ENCODE peak calls at places on chromosomes 12 and 14, in four cellular contexts. R is HepG2, J is H1, B is GM12878. G is an unnamed sample.

GRCh38 chr14:101330416-101331140 is 230.7 kb upstream of the DIO3 start:
- DNase-seq in R (peak; percentile 80), J (no peak), B (no peak), G (no peak)

GRCh38 chr14:23492618-23493272 is 23.2 kb downstream of the NGDN start:
- DNase-seq in R (peak; percentile 91), J (no peak), B (no peak), G (no peak)

GRCh38 chr12:13187399-13187798 is 9.1 kb upstream of the EMP1 start:
- DNase-seq in R (no peak), J (no peak), B (no peak), G (no peak)

GRCh38 chr12:121829250-121829918 is 25.6 kb downstream of the SETD1B start:
- DNase-seq in R (no peak), J (no peak), B (no peak), G (no peak)

GRCh38 chr12:73053903-73054302 is 781.7 kb downstream of the TRHDE start:
- DNase-seq in R (no peak), J (no peak), B (no peak), G (no peak)

GRCh38 chr12:12807970-12808702 is 5.0 kb upstream of the DDX47 start:
- DNase-seq in R (no peak), J (no peak), B (peak; percentile 80), G (no peak)

GRCh38 chr12:91367234-91367849 is 184.7 kb upstream of the DCN start:
- DNase-seq in R (peak; percentile 2), J (no peak), B (no peak), G (no peak)

GRCh38 chr12:2853626-2854025 is 3.2 kb downstream of the TEX52 start:
- DNase-seq in R (peak; percentile 48), J (peak; percentile 82), B (no peak), G (peak; percentile 99)

GRCh38 chr14:45426685-45427282 is 173.8 kb upstream of the MIS18BP1 start:
- DNase-seq in R (peak; percentile 49), J (peak; percentile 7), B (peak; percentile 4), G (peak; percentile 46)

DNA sequence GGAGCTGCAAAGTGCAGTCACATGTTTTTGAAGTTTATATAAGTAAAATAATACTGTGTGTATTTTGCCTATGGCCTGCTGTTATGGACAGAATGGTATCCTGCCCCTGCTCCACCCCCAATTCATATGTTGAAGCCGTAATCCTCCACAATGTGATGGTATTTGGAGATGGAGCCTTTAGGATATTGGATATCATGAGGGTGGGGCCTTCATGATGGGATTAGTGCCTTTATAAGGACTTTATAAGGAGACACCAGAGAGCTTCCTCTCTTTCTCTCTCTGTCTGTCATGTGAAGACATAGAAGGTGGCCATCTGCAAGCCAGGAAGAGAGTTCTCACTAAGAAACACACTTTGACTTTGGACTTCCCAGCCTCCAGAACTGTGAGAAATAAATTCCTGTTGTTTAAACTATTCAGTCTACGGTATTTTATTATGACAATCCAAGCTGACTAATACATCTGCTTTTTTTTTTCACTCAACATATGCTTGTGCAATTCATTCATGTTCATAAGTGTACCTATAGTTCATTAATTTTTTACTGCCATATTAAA is 3.1 kb upstream of the CHPT1 start:
- DNase-seq in R (no peak), J (no peak), B (no peak), G (no peak)
- TF ChIP-seq SUZ12 in R (no peak), J (no peak), B (no peak), G (no peak)

DNA sequence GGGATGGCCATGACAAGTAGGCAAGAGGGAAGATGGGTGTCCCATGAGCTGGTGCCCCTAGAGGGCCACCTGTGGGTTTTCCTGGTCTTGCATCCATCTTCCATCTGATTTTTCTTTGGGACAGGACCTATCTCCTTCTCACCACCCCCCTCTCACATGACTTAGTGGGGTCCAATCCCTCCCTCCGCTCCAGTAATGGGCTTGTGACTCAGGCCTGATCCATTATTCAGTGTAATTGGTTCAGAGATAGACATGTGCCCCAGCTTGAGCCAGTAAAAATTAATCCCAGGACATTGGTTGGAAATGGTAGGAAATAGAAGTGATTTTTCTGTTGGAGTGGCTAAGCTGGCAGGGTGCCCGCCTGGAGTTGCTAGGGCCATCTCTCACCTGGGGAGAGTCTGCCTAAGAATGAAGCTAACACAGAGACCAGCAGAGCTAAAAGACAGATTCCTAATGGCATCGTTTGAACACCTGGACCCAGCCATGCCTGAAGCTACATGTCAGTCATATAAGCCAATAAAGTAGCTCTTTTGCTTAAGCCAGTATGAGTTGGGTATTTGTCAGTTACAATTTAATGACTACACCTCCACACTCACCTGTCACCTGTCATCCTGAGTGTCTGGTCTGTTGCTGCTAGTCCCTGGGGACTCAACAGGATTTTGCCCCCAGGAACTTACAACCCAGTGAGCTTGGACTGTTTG is 14.7 kb downstream of the RASAL1 start:
- DNase-seq in R (no peak), J (no peak), B (no peak), G (no peak)
- H3K9ac ChIP-seq in R (no peak overlapping the region), J (no peak overlapping the region), B (no peak overlapping the region), G (no peak overlapping the region)

GRCh38 chr14:54086780-54087179 is 130.2 kb upstream of the BMP4 start:
- DNase-seq in R (no peak), J (no peak), B (no peak), G (no peak)

GRCh38 chr14:54085841-54086240 is 129.2 kb upstream of the BMP4 start:
- DNase-seq in R (no peak), J (no peak), B (no peak), G (no peak)

GRCh38 chr14:54085137-54085810 is 128.6 kb upstream of the BMP4 start:
- DNase-seq in R (peak; percentile 47), J (no peak), B (no peak), G (no peak)

GRCh38 chr14:54088271-54088670 is 131.6 kb upstream of the BMP4 start:
- DNase-seq in R (peak; percentile 46), J (no peak), B (no peak), G (no peak)

DNA sequence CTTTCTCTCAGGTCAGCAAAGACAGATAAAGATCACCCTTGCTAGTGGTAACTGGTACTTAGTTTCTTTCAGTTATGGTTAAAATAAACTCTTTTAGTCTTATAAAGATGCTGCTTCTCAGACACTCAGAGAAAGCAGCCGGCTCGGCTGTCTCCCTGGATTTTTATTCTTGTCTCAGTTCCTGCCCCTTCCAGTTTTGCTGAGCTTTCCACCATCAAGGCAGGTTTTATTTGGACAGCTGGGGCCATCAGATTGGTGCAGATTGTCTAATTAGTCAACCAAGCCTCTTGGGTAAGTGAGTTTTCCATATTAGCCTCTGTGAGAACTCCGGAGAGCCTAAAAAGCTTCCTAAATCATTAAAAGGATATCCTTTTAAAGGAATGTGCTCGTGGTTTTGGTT is 130.8 kb upstream of the BMP4 start:
- DNase-seq in R (no peak), J (no peak), B (no peak), G (no peak)
- TF ChIP-seq SUZ12 in R (no peak), J (no peak), B (no peak), G (no peak)

GRCh38 chr14:50678163-50678562 is 10.1 kb upstream of the SAV1 start:
- DNase-seq in R (no peak), J (no peak), B (no peak), G (no peak)
- H3K9ac ChIP-seq in R (no peak overlapping the region), J (no peak overlapping the region), B (no peak overlapping the region), G (no peak overlapping the region)

GRCh38 chr14:64725360-64725815 is 21.2 kb downstream of the PLEKHG3 start:
- DNase-seq in R (no peak), J (no peak), B (no peak), G (no peak)
- TF ChIP-seq SUZ12 in R (no peak), J (no peak), B (no peak), G (no peak)

GRCh38 chr12:32198555-32198954 is 91.9 kb downstream of the BICD1 start:
- DNase-seq in R (no peak), J (no peak), B (no peak), G (no peak)
- H3K9ac ChIP-seq in R (no peak overlapping the region), J (no peak overlapping the region), B (no peak overlapping the region), G (no peak overlapping the region)

GRCh38 chr12:23775208-23775607 is 174.3 kb downstream of the SOX5 start:
- DNase-seq in R (no peak), J (no peak), B (no peak), G (no peak)

GRCh38 chr12:23767834-23768233 is 181.6 kb downstream of the SOX5 start:
- DNase-seq in R (no peak), J (no peak), B (no peak), G (no peak)

GRCh38 chr12:23770202-23770938 is 179.1 kb downstream of the SOX5 start:
- DNase-seq in R (no peak), J (no peak), B (no peak), G (no peak)

GRCh38 chr12:23771230-23771949 is 178.1 kb downstream of the SOX5 start:
- DNase-seq in R (peak; percentile 4), J (no peak), B (no peak), G (no peak)
- TF ChIP-seq SUZ12 in R (no peak), J (no peak), B (no peak), G (no peak)

DNA sequence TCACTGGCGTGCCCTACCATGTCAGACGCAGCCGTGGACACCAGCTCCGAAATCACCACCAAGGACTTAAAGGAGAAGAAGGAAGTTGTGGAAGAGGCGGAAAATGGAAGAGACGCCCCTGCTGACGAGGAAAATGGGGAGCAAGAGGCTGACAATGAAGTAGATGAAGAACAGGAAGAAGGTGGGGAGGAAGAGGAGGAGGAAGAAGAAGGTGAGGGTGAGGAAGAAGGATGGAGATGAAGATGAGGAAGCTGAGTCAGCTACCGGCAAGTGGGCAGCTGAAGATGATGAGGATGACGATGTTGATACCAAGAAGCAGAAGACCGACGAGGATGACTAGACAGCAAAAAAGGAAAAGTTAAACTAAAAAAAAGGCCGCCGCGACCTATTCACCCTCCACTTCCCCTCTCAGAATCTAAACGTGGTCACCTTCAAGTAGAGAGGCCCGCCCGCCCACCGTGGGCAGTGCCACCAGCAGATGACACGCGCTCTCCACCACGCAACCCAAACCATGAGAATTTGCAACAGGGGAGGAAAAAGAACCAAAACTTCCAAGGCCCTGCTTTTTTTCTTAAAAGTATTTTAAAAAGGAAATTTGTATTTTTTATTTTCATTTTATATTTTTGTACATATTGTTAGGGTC is 13.2 kb downstream of the TRIP11 start:
- DNase-seq in R (no peak), J (no peak), B (no peak), G (no peak)
- H3K9ac ChIP-seq in R (no peak overlapping the region), J (no peak overlapping the region), B (no peak overlapping the region), G (no peak overlapping the region)

DNA sequence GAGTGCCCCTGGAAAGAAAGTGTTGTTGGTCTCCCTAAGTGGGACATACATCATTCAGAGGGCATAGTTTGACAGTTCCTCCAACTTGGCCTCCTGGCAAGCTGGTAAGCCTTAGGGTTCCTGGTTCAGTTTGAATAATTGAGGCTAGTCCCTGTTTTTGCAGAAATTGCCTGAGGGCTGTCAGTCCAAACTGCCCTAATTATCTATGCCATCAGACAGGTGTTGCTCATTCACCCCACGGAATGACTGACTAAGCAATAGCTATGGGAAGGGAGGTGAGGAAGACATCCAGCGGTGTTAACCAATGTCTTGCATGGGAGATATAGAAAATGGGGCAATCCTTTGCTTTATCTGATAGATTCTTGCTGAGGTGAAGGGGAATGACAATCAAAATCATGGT is 37.6 kb downstream of the SPTSSA start:
- DNase-seq in R (no peak), J (no peak), B (no peak), G (no peak)
- TF ChIP-seq SUZ12 in R (no peak), J (no peak), B (no peak), G (no peak)

G was measured in NT2/D1.